ENCODE peak calls at places on chromosomes 16 and 17, in ten cellular contexts. U, G, L, F, M, E, S, K, A and D are unnamed samples.

GRCh38 chr17:9225305-9226101 is 204.2 kb downstream of the NTN1 start:
- DNase-seq in E (no peak), K (no peak), S (no peak), L (no peak), G (no peak), A (no peak), M (no peak), U (no peak), F (no peak), D (no peak)

GRCh38 chr17:8029121-8029520 is 9.7 kb upstream of the ALOX15B start:
- DNase-seq in K (no peak), A (no peak), E (no peak), M (no peak), S (no peak), G (no peak), F (no peak), U (no peak), L (no peak), D (no peak)

GRCh38 chr17:80984749-80985148 is 6.9 kb upstream of the CHMP6 start:
- DNase-seq in K (no peak), S (no peak), F (no peak), A (no peak), U (peak; percentile 66), M (no peak), L (no peak), E (no peak), G (no peak), D (no peak)

GRCh38 chr17:38730526-38731379 is 612 bp downstream of the CISD3 start:
- DNase-seq in M (peak; percentile 80), A (no peak), L (peak; percentile 39), E (no peak), S (no peak), K (peak; percentile 58), U (peak; percentile 47), F (no peak), G (peak; percentile 96), D (no peak)

GRCh38 chr17:3916013-3916696 is at the start of gene P2RX1:
- DNase-seq in L (no peak), E (no peak), S (no peak), A (no peak), M (no peak), U (no peak), F (peak; percentile 28), K (peak; percentile 94), G (peak; percentile 72), D (no peak)

GRCh38 chr17:10276436-10276835 is 78.0 kb upstream of the GAS7 start:
- DNase-seq in U (no peak), A (no peak), G (no peak), F (no peak), S (peak; percentile 1), E (no peak), K (no peak), L (no peak), M (no peak), D (no peak)

GRCh38 chr17:4948997-4949320 is 629 bp upstream of the PFN1 start:
- DNase-seq in G (peak; percentile 87), U (peak; percentile 92), F (peak; percentile 66), E (no peak), K (peak; percentile 88), S (no peak), A (peak; percentile 74), M (peak; percentile 87), L (peak; percentile 72), D (no peak)

GRCh38 chr16:69469807-69470561 is 45.6 kb downstream of the CYB5B start:
- DNase-seq in U (no peak), L (no peak), A (no peak), F (no peak), M (no peak), S (no peak), E (no peak), G (no peak), K (peak; percentile 62), D (no peak)

GRCh38 chr17:28457890-28458289 is 15.6 kb upstream of the SLC13A2 start:
- DNase-seq in A (no peak), G (no peak), L (no peak), U (no peak), M (no peak), K (no peak), S (no peak), E (no peak), F (no peak), D (no peak)

GRCh38 chr16:5905935-5906334 is 808.3 kb upstream of the EEF2KMT start:
- DNase-seq in M (no peak), S (no peak), L (no peak), K (peak; percentile 1), F (no peak), G (no peak), U (no peak), E (no peak), A (no peak), D (no peak)

GRCh38 chr17:3981455-3981854 is 17.2 kb upstream of the ATP2A3 start:
- DNase-seq in L (no peak), A (no peak), F (no peak), E (no peak), G (no peak), M (no peak), K (no peak), S (no peak), U (no peak), D (no peak)